ENCODE peak calls at places on chromosomes 11 and 22, in eight cellular contexts. U is HepG2; N is kidney; E is upper lobe of right lung; F is IMR-90; Z is MM.1S; O is CD8-positive, alpha-beta T cell; D is AG09309. Q is an unnamed sample.

GRCh38 chr22:39610766-39611165 is 40.2 kb downstream of the CACNA1I start:
- DNase-seq in D (no peak), F (no peak), Z (no peak), O (no peak), N (no peak), E (no peak), U (no peak), Q (no peak)

GRCh38 chr22:45842141-45842831 is 134.7 kb downstream of the WNT7B start:
- DNase-seq in U (no peak), F (peak), D (peak), N (no peak), Z (no peak), E (no peak), O (no peak), Q (no peak)

GRCh38 chr11:99973993-99974392 is 713.1 kb upstream of the ARHGAP42 start:
- DNase-seq in Z (no peak), O (no peak), N (no peak), D (no peak), E (no peak), U (no peak), F (no peak), Q (no peak)

GRCh38 chr11:69080361-69080973 is 31.7 kb downstream of the TPCN2 start:
- DNase-seq in O (peak), U (no peak), D (no peak), E (no peak), Z (no peak), N (no peak), F (peak), Q (no peak)

GRCh38 chr11:43601511-43601910 is 79.0 kb upstream of the HSD17B12 start:
- DNase-seq in O (no peak), N (no peak), E (no peak), F (no peak), Z (no peak), D (no peak), U (no peak), Q (no peak)

GRCh38 chr11:64990222-64990918 is 6.4 kb downstream of the BATF2 start:
- DNase-seq in N (peak), Z (no peak), F (no peak), O (no peak), U (no peak), D (no peak), E (no peak), Q (peak)

GRCh38 chr22:49628351-49629023 is 199.2 kb downstream of the BRD1 start:
- DNase-seq in F (no peak), E (no peak), O (no peak), N (peak), Z (no peak), U (no peak), D (no peak), Q (no peak)

GRCh38 chr11:2587976-2588748 is 111.6 kb downstream of the KCNQ1OT1 start:
- DNase-seq in Z (no peak), O (no peak), D (no peak), E (peak), U (no peak), N (peak), F (no peak), Q (no peak)

GRCh38 chr11:129223701-129224149 is 31.6 kb upstream of the ARHGAP32 start:
- DNase-seq in O (no peak), Z (no peak), U (no peak), E (no peak), F (peak), N (no peak), D (peak), Q (no peak)

GRCh38 chr11:19978668-19979518 is 181.4 kb downstream of the DBX1 start:
- DNase-seq in Z (no peak), O (no peak), F (peak), U (peak), N (no peak), E (peak), D (peak), Q (peak)

GRCh38 chr22:37305873-37306272 is 23.6 kb downstream of the CYTH4 start:
- DNase-seq in D (no peak), F (no peak), E (no peak), N (no peak), Z (no peak), U (no peak), O (no peak), Q (no peak)

GRCh38 chr11:62400760-62401159 is 18.1 kb upstream of the SCGB1A1 start:
- DNase-seq in D (peak), Z (no peak), E (peak), O (no peak), F (peak), U (no peak), N (peak), Q (no peak)

GRCh38 chr11:65718964-65719492 is 1.6 kb downstream of the RNASEH2C start:
- DNase-seq in N (no peak), F (peak), Z (no peak), O (no peak), E (no peak), U (no peak), D (no peak), Q (no peak)

GRCh38 chr11:269146-269890 is 8.9 kb upstream of the NLRP6 start:
- DNase-seq in D (no peak), N (peak), U (peak), Z (peak), O (no peak), E (no peak), F (no peak), Q (peak)

GRCh38 chr11:70220920-70221319 is 17.8 kb downstream of the FADD start:
- DNase-seq in F (peak), N (no peak), D (no peak), U (no peak), Z (no peak), E (no peak), O (no peak), Q (no peak)

GRCh38 chr11:61071208-61071681 is 31.0 kb upstream of the CD5 start:
- DNase-seq in F (no peak), E (no peak), Z (no peak), U (no peak), N (no peak), O (peak), D (no peak), Q (peak)

GRCh38 chr11:126776125-126776524 is 224.4 kb downstream of the KIRREL3 start:
- DNase-seq in Z (no peak), D (no peak), E (no peak), U (no peak), F (no peak), N (no peak), O (no peak), Q (no peak)

GRCh38 chr11:35761887-35762286 is 99.3 kb downstream of the TRIM44 start:
- DNase-seq in O (no peak), F (no peak), N (no peak), U (no peak), D (no peak), Z (no peak), E (no peak), Q (no peak)

GRCh38 chr11:58254936-58255335 is 13.1 kb downstream of the OR10W1 start:
- DNase-seq in F (peak), E (no peak), N (no peak), U (no peak), D (no peak), Z (no peak), O (no peak), Q (no peak)

GRCh38 chr11:70413151-70413550 is 14.8 kb downstream of the CTTN start:
- DNase-seq in Z (no peak), F (no peak), O (no peak), N (no peak), U (no peak), D (no peak), E (no peak), Q (no peak)

GRCh38 chr11:6319001-6319878 is 1.1 kb downstream of the CAVIN3 start:
- DNase-seq in F (peak), Z (no peak), D (no peak), N (peak), O (no peak), E (peak), U (no peak), Q (no peak)

GRCh38 chr11:3104051-3104714 is 47.0 kb upstream of the CARS1 start:
- DNase-seq in D (no peak), N (peak), O (no peak), E (peak), F (no peak), Z (no peak), U (no peak), Q (no peak)

GRCh38 chr22:43419371-43420080 is 7.7 kb downstream of the MPPED1 start:
- DNase-seq in U (no peak), Z (no peak), E (no peak), F (no peak), O (no peak), D (no peak), N (no peak), Q (no peak)

GRCh38 chr11:113994077-113994954 is 19.4 kb downstream of the HTR3A start:
- DNase-seq in E (no peak), D (no peak), Z (no peak), U (no peak), N (no peak), F (no peak), O (peak), Q (no peak)

GRCh38 chr11:10495464-10495786 is 40.4 kb downstream of the AMPD3 start:
- DNase-seq in Z (no peak), E (no peak), D (no peak), O (no peak), N (no peak), F (no peak), U (no peak), Q (no peak)

GRCh38 chr11:13357232-13357631 is 79.6 kb downstream of the BMAL1 start:
- DNase-seq in Z (no peak), F (no peak), D (no peak), E (no peak), N (no peak), U (no peak), O (no peak), Q (no peak)

GRCh38 chr11:13355191-13355590 is 77.6 kb downstream of the BMAL1 start:
- DNase-seq in Z (no peak), F (no peak), U (no peak), O (no peak), E (no peak), N (no peak), D (no peak), Q (no peak)

GRCh38 chr11:13352711-13353110 is 75.1 kb downstream of the BMAL1 start:
- DNase-seq in E (no peak), N (no peak), F (no peak), Z (no peak), D (no peak), O (no peak), U (no peak), Q (no peak)

GRCh38 chr11:13358871-13359270 is 81.3 kb downstream of the BMAL1 start:
- DNase-seq in O (no peak), N (no peak), F (peak), D (no peak), E (no peak), U (no peak), Z (no peak), Q (no peak)

DNA sequence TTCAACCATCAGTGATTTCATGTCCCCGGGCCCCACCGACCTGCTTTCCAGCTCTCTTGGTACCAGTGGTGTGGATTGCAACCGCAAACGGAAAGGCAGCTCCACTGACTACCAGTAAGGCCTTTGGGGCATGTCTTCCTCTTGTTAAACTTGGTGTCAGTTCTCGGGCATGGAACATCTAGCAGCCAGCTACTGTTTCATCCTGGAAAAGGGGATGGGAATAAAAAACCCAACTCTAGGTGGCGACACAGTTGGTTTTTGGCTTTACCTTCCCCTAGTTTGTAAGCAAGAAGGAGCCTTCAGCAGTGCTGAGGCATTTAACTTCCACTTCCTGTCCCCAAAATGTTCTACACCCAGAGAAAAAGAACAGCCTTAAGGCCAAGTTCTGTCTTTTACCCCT is 76.7 kb downstream of the BMAL1 start:
- DNase-seq in N (no peak), E (no peak), D (no peak), O (no peak), F (peak), U (no peak), Z (no peak), Q (no peak)
- TF ChIP-seq CTCF in N (no peak), E (peak), D (peak), O (no peak), F (peak), U (peak), Z (peak), Q (peak)

GRCh38 chr22:17814830-17815229 is 40.6 kb upstream of the BID start:
- DNase-seq in Z (no peak), N (no peak), O (no peak), U (no peak), D (no peak), E (no peak), F (no peak), Q (no peak)

GRCh38 chr22:17815703-17816254 is 41.5 kb upstream of the BID start:
- DNase-seq in F (no peak), E (no peak), O (no peak), N (no peak), Z (no peak), U (no peak), D (no peak), Q (no peak)

GRCh38 chr22:17811119-17811518 is 36.9 kb upstream of the BID start:
- DNase-seq in Z (no peak), U (no peak), D (no peak), N (no peak), F (no peak), E (no peak), O (no peak), Q (no peak)

GRCh38 chr22:17816649-17817048 is 42.4 kb upstream of the BID start:
- DNase-seq in D (no peak), N (no peak), U (no peak), Z (no peak), O (no peak), E (no peak), F (no peak), Q (no peak)

DNA sequence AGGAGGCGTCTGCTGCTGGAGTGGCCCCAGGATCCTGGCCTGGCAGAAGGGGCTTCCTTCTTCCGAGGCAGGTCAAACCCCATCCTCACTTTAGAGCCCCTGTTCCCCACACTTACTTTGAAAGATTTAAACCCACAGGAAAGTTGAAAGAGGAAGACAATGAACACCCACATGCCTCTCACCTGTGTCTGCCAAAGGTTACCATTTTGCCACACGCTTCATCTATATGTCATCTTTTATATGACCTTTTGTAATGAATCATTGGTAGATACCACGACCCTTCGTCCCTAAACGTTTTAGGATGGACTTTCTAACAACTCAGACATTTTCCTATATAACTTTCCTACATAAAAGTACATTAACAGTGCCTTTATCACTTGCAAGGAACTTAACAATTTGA is 39.8 kb upstream of the BID start:
- DNase-seq in E (no peak), D (no peak), Z (no peak), O (no peak), F (no peak), U (no peak), N (no peak), Q (no peak)
- H3K4me3 ChIP-seq in E (no peak), D (no peak), Z (no peak), O (no peak), F (no peak), U (no peak), N (no peak), Q (no peak)

DNA sequence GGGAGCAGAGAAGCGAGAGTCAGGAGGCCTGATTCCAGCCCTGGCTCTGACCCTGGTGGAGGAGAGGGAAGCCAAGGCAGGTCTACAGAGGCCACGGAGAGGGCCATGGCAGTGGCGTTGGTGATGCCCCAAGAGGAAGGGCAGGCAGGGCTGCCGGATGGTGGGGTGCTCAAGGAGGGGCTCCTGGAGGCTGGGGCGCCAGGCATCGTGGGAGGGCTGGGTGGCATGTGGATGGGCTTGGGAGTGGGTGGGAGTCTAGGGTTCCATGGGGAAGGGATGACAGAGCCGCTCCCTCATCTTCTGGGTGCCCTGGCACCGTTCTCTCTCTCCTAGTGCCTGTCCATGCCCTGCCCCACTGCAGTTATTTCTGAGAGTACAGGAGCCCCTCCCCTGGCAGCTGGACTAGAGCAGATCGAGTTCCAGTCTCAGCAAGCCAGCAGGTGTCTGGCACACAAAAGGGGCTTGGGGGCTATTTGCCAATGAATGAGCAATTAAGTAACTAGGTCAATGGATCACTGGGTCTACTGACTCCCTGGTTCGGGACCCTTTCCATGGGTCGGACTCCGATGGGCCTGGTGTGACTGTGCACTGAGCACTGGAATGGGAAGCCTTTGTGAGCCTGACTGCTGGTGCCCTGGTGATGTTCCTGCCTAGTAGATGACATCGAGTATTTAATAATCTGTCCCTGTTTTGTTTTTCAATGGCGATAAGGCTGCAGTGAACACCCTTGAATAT is 570.0 kb downstream of the TBC1D22A start:
- DNase-seq in U (no peak), N (peak), E (no peak), D (no peak), F (no peak), Z (no peak), O (no peak), Q (no peak)
- TF ChIP-seq CTCF in U (no peak), N (no peak), E (no peak), D (no peak), F (no peak), Z (no peak), O (no peak), Q (no peak)

GRCh38 chr22:18091478-18091877 is 13.7 kb downstream of the PEX26 start:
- DNase-seq in D (no peak), U (no peak), O (no peak), E (no peak), F (no peak), Z (peak), N (no peak), Q (peak)
- H3K4me3 ChIP-seq in D (no peak), U (peak), O (no peak), E (peak), F (peak), Z (peak), N (peak), Q (peak)